ENCODE peak calls at places on chromosomes 5 and 9, in four cellular contexts. P is fibroblast of the conjunctiva, X is body of pancreas, U is endodermal cell. V is an unnamed sample.

GRCh38 chr5:143527808-143528207 is 124.3 kb upstream of the NR3C1 start:
- DNase-seq in P (no peak), U (no peak), X (no peak), V (no peak)

GRCh38 chr9:137672907-137673791 is 54.3 kb downstream of the EHMT1 start:
- DNase-seq in X (peak; percentile 64), P (peak; percentile 71), U (peak; percentile 71), V (peak; percentile 39)

GRCh38 chr5:168409601-168410458 is 76.4 kb upstream of the RARS1 start:
- DNase-seq in U (no peak), P (no peak), X (no peak), V (peak; percentile 50)

GRCh38 chr9:98867434-98868168 is 60.1 kb downstream of the GALNT12 start:
- DNase-seq in U (no peak), X (peak; percentile 89), P (peak; percentile 99), V (no peak)

GRCh38 chr5:61332369-61332745 is 299 bp downstream of the ZSWIM6 start:
- DNase-seq in P (no peak), U (no peak), X (peak; percentile 49), V (no peak)

GRCh38 chr9:72022846-72023245 is 37.6 kb downstream of the C9orf57 start:
- DNase-seq in X (no peak), U (no peak), P (peak; percentile 33), V (peak; percentile 54)

GRCh38 chr5:39055760-39056393 is 18.3 kb downstream of the RICTOR start:
- DNase-seq in X (no peak), P (no peak), U (no peak), V (no peak)

GRCh38 chr9:98657897-98658296 is 50.8 kb downstream of the GABBR2 start:
- DNase-seq in P (no peak), U (no peak), X (no peak), V (no peak)

GRCh38 chr5:33867236-33867635 is 24.6 kb downstream of the ADAMTS12 start:
- DNase-seq in P (no peak), X (no peak), U (no peak), V (no peak)

GRCh38 chr9:91795500-91796241 is 154.4 kb downstream of the ROR2 start:
- DNase-seq in P (no peak), X (no peak), U (peak; percentile 42), V (peak; percentile 30)

GRCh38 chr5:123441408-123441807 is 18.2 kb upstream of the CEP120 start:
- DNase-seq in U (no peak), P (no peak), X (no peak), V (no peak)

GRCh38 chr9:68782546-68782945 is 77.5 kb downstream of the PIP5K1B start:
- DNase-seq in U (no peak), P (no peak), X (no peak), V (no peak)

GRCh38 chr9:42386477-42386876 is 203.0 kb downstream of the SPATA31A6 start:
- DNase-seq in X (no peak), P (no peak), U (no peak), V (no peak)

GRCh38 chr5:54900906-54901725 is 84.3 kb downstream of the ESM1 start:
- DNase-seq in P (peak; percentile 56), U (no peak), X (peak; percentile 24), V (no peak)

GRCh38 chr5:142073617-142074405 is 34.8 kb upstream of the NDFIP1 start:
- DNase-seq in P (no peak), U (no peak), X (no peak), V (no peak)

GRCh38 chr5:41122459-41122858 is 51.3 kb upstream of the MROH2B start:
- DNase-seq in U (peak; percentile 49), X (no peak), P (no peak), V (no peak)

GRCh38 chr9:113682297-113682771 is 193.8 kb upstream of the ZNF618 start:
- DNase-seq in X (peak; percentile 84), P (peak; percentile 75), U (peak; percentile 95), V (no peak)

GRCh38 chr5:170100051-170100943 is 5.4 kb upstream of the FOXI1 start:
- DNase-seq in U (peak; percentile 97), P (peak; percentile 71), X (peak; percentile 72), V (peak; percentile 27)